ENCODE peak calls at places on chromosomes 4 and X, in eight cellular contexts. B, V, P, G, K, H, D and U are unnamed samples.

GRCh38 chrX:9821581-9821980 is 35.4 kb downstream of the SHROOM2 start:
- DNase-seq in B (no peak), H (no peak), P (no peak), V (no peak), G (no peak), D (no peak), K (no peak), U (no peak)

GRCh38 chr4:8144359-8144758 is 14.3 kb downstream of the ABLIM2 start:
- DNase-seq in V (no peak), D (peak), G (peak), B (no peak), P (no peak), H (no peak), K (no peak), U (no peak)

GRCh38 chrX:37854148-37854547 is 6.8 kb upstream of the DYNLT3 start:
- DNase-seq in H (no peak), G (no peak), B (no peak), D (no peak), K (no peak), V (no peak), P (no peak), U (no peak)

GRCh38 chr4:153465922-153466636 is at the start of gene TMEM131L:
- DNase-seq in B (peak), D (peak), P (peak), K (peak), H (no peak), G (peak), V (peak), U (peak)

GRCh38 chrX:97685753-97686152 is 802.0 kb downstream of the RPA4 start:
- DNase-seq in P (no peak), H (peak), B (no peak), D (no peak), V (no peak), G (no peak), K (no peak), U (peak)

GRCh38 chr4:105232374-105232773 is 85.7 kb downstream of the TET2 start:
- DNase-seq in K (no peak), G (no peak), V (no peak), D (no peak), H (no peak), B (no peak), P (no peak), U (no peak)

GRCh38 chr4:127997534-127998388 is 32.6 kb downstream of the ABHD18 start:
- DNase-seq in B (no peak), P (no peak), H (peak), G (no peak), K (no peak), D (no peak), V (peak), U (peak)

GRCh38 chr4:7460591-7460990 is 25.9 kb upstream of the PSAPL1 start:
- DNase-seq in D (no peak), K (no peak), H (no peak), G (no peak), B (no peak), P (no peak), V (no peak), U (no peak)

GRCh38 chr4:102623622-102624021 is 122.5 kb downstream of the NFKB1 start:
- DNase-seq in G (no peak), B (no peak), D (no peak), K (no peak), H (peak), V (no peak), P (no peak), U (no peak)

GRCh38 chr4:96677499-96677898 is 837.6 kb downstream of the PDHA2 start:
- DNase-seq in D (no peak), H (peak), K (no peak), G (no peak), V (no peak), P (no peak), B (no peak), U (no peak)

GRCh38 chr4:113881256-113881655 is 98.2 kb downstream of the ARSJ start:
- DNase-seq in B (no peak), K (no peak), H (peak), V (no peak), D (no peak), P (no peak), G (no peak), U (no peak)

GRCh38 chr4:38663021-38663800 is 788 bp upstream of the KLF3 start:
- DNase-seq in V (peak), D (no peak), B (peak), G (peak), K (no peak), H (no peak), P (no peak), U (no peak)

GRCh38 chr4:154560824-154561231 is 2.0 kb upstream of the FGB start:
- DNase-seq in D (no peak), V (no peak), H (peak), G (no peak), P (no peak), K (no peak), B (no peak), U (no peak)

GRCh38 chr4:184238072-184238743 is 20.5 kb upstream of the ENPP6 start:
- DNase-seq in D (no peak), B (no peak), V (no peak), G (no peak), K (no peak), H (no peak), P (no peak), U (no peak)

GRCh38 chr4:8238515-8239053 is 31.0 kb upstream of the HTRA3 start:
- DNase-seq in V (no peak), D (no peak), H (no peak), K (peak), P (no peak), B (no peak), G (no peak), U (peak)

GRCh38 chrX:39677987-39678840 is 419.5 kb downstream of the BCOR start:
- DNase-seq in K (no peak), B (no peak), V (no peak), G (peak), P (no peak), H (no peak), D (no peak), U (no peak)

GRCh38 chr4:87060957-87061356 is 126.1 kb downstream of the AFF1 start:
- DNase-seq in D (no peak), V (no peak), H (peak), B (no peak), P (no peak), K (no peak), G (no peak), U (no peak)

GRCh38 chr4:98662619-98663225 is 4.3 kb upstream of the TSPAN5 start:
- DNase-seq in K (no peak), G (no peak), H (peak), D (no peak), B (no peak), V (no peak), P (peak), U (peak)

GRCh38 chr4:124030038-124030638 is 633.5 kb downstream of the SPRY1 start:
- DNase-seq in B (no peak), D (no peak), G (no peak), V (no peak), P (no peak), K (no peak), H (no peak), U (no peak)

GRCh38 chr4:102787096-102787867 is 26.5 kb upstream of the MANBA start:
- DNase-seq in K (no peak), V (no peak), P (no peak), D (no peak), B (no peak), H (peak), G (no peak), U (no peak)

GRCh38 chr4:147924604-147925412 is 192.9 kb downstream of the ARHGAP10 start:
- DNase-seq in H (no peak), G (peak), K (peak), B (peak), V (no peak), P (no peak), D (no peak), U (no peak)

GRCh38 chr4:3019471-3019870 is 54.9 kb downstream of the HTT-AS start:
- DNase-seq in D (no peak), V (no peak), G (no peak), P (no peak), H (no peak), B (no peak), K (no peak), U (no peak)

GRCh38 chr4:177483271-177483670 is 41.0 kb upstream of the AGA start:
- DNase-seq in K (no peak), B (no peak), D (no peak), V (no peak), G (no peak), H (no peak), P (no peak), U (no peak)

GRCh38 chr4:85953651-85954018 is 406.2 kb downstream of the MAPK10 start:
- DNase-seq in K (no peak), P (no peak), V (no peak), H (no peak), B (no peak), G (no peak), D (no peak), U (no peak)

GRCh38 chrX:10341309-10341708 is 184.5 kb downstream of the CLCN4 start:
- DNase-seq in H (no peak), G (no peak), B (no peak), K (no peak), P (no peak), V (no peak), D (no peak), U (no peak)

GRCh38 chrX:38069273-38069672 is 62.9 kb downstream of the SYTL5 start:
- DNase-seq in V (no peak), H (no peak), G (no peak), K (no peak), P (no peak), B (no peak), D (no peak), U (no peak)

GRCh38 chr4:95092762-95093161 is 335.0 kb downstream of the BMPR1B start:
- DNase-seq in D (no peak), G (no peak), V (no peak), B (no peak), H (no peak), P (no peak), K (no peak), U (no peak)

GRCh38 chrX:12701625-12702024 is 89.6 kb upstream of the PRPS2 start:
- DNase-seq in V (peak), D (peak), H (peak), B (peak), G (peak), P (no peak), K (peak), U (peak)

GRCh38 chrX:47239199-47239598 is 6.4 kb downstream of the USP11 start:
- DNase-seq in P (no peak), D (no peak), B (no peak), H (no peak), G (no peak), V (no peak), K (no peak), U (no peak)

GRCh38 chr4:163895369-163896005 is 401.0 kb downstream of the TMA16 start:
- DNase-seq in V (no peak), H (no peak), G (no peak), D (no peak), P (peak), K (no peak), B (no peak), U (no peak)

GRCh38 chrX:14776901-14777300 is 96.0 kb downstream of the FANCB start:
- DNase-seq in K (no peak), V (no peak), P (no peak), B (no peak), G (no peak), H (peak), D (no peak), U (no peak)

GRCh38 chrX:134603806-134604700 is 54.2 kb downstream of the PLAC1 start:
- DNase-seq in V (no peak), K (no peak), D (peak), B (no peak), H (peak), G (no peak), P (no peak), U (no peak)

GRCh38 chrX:38806054-38806389 is 4.8 kb downstream of the MID1IP1 start:
- DNase-seq in B (no peak), G (no peak), D (peak), K (no peak), P (no peak), H (no peak), V (no peak), U (no peak)

GRCh38 chrX:149962010-149962409 is 23.7 kb upstream of the EOLA2 start:
- DNase-seq in P (no peak), H (no peak), K (no peak), V (no peak), B (no peak), D (no peak), G (no peak), U (no peak)

GRCh38 chr4:152225680-152226079 is 310.2 kb downstream of the FBXW7 start:
- DNase-seq in B (no peak), H (no peak), G (no peak), P (no peak), K (no peak), D (no peak), V (no peak), U (no peak)

GRCh38 chr4:1777822-1778641 is 15.1 kb upstream of the FGFR3 start:
- DNase-seq in B (no peak), P (no peak), K (no peak), G (peak), H (peak), V (no peak), D (no peak), U (no peak)